ENCODE peak calls at places on chromosomes 2 and 18, in nine cellular contexts. L is AG08396, N is fibroblast of lung, I is endothelial cell, V is cardiac fibroblast, F is HS-5, M is AG10803, Y is LHCN-M2, U is left cardiac atrium. H is an unnamed sample.

GRCh38 chr2:122307772-122308171 is 552.3 kb downstream of the TSN start:
- DNase-seq in U (no peak), Y (no peak), V (no peak), I (no peak), N (no peak), M (no peak), L (no peak), F (no peak), H (no peak)

GRCh38 chr2:11234309-11234708 is 79.0 kb downstream of the SLC66A3 start:
- DNase-seq in M (peak; percentile 8), L (no peak), V (peak; percentile 48), I (no peak), N (no peak), F (no peak), U (no peak), Y (peak; percentile 17), H (no peak)

GRCh38 chr18:31125878-31126277 is 23.7 kb upstream of the DSC2 start:
- DNase-seq in L (no peak), U (no peak), F (no peak), Y (no peak), N (no peak), V (no peak), I (no peak), M (no peak), H (no peak)

GRCh38 chr18:74742573-74742972 is 144.9 kb downstream of the ZNF407 start:
- DNase-seq in V (no peak), F (no peak), I (no peak), L (peak; percentile 5), M (peak; percentile 24), N (peak; percentile 64), Y (peak; percentile 41), U (no peak), H (no peak)

GRCh38 chr18:55552498-55553189 is 35.3 kb downstream of the TCF4 start:
- DNase-seq in U (no peak), F (no peak), Y (peak; percentile 92), I (no peak), V (peak; percentile 35), L (no peak), N (peak; percentile 86), M (no peak), H (no peak)

GRCh38 chr2:149507933-149508332 is 79.6 kb downstream of the MMADHC start:
- DNase-seq in I (no peak), V (no peak), M (no peak), L (no peak), N (no peak), Y (no peak), U (no peak), F (no peak), H (no peak)

GRCh38 chr2:239002960-239003932 is 155.4 kb downstream of the TWIST2 start:
- DNase-seq in I (no peak), V (peak; percentile 76), N (peak; percentile 37), F (no peak), M (peak; percentile 79), U (no peak), L (peak; percentile 77), Y (peak; percentile 56), H (no peak)

GRCh38 chr2:195813401-195813800 is 156.4 kb downstream of the SLC39A10 start:
- DNase-seq in I (no peak), L (no peak), M (peak; percentile 5), V (peak; percentile 13), U (no peak), N (peak; percentile 23), Y (no peak), F (no peak), H (no peak)

GRCh38 chr2:216339456-216340279 is 32.6 kb downstream of the MARCHF4 start:
- DNase-seq in V (peak; percentile 87), U (peak; percentile 29), Y (peak; percentile 58), F (no peak), L (peak; percentile 75), M (peak; percentile 79), I (peak; percentile 34), N (peak; percentile 80), H (no peak)

GRCh38 chr2:21779786-21780185 is 656.0 kb downstream of the TDRD15 start:
- DNase-seq in I (no peak), F (no peak), V (no peak), N (no peak), L (no peak), M (no peak), Y (no peak), U (no peak), H (no peak)

GRCh38 chr2:180122874-180123273 is 115.8 kb upstream of the CWC22 start:
- DNase-seq in M (peak; percentile 55), L (peak; percentile 10), N (peak; percentile 74), F (no peak), Y (peak; percentile 73), I (no peak), V (peak; percentile 45), U (no peak), H (no peak)

H was measured in breast epithelium.